ENCODE peak calls at places on chromosomes 6 and 20, in seven cellular contexts. T is endothelial cell of umbilical vein, B is HCT116, W is lower lobe of right lung, U is tibial nerve, K is endodermal cell, N is heart left ventricle. G is an unnamed sample.

GRCh38 chr6:79947191-79948173 is at the start of gene ELOVL4:
- DNase-seq in B (no peak), U (peak; percentile 19), N (peak; percentile 74), W (peak; percentile 47), K (peak; percentile 96), T (peak; percentile 62), G (peak; percentile 66)

GRCh38 chr6:133705071-133705470 is 183.8 kb upstream of the TCF21 start:
- DNase-seq in U (no peak), W (no peak), B (no peak), K (no peak), T (no peak), N (no peak), G (no peak)

GRCh38 chr6:158313989-158314388 is 1.7 kb downstream of the TULP4 start:
- DNase-seq in K (no peak), B (no peak), U (no peak), T (no peak), W (peak; percentile 57), N (no peak), G (no peak)

GRCh38 chr20:44087857-44088120 is 99.2 kb downstream of the JPH2 start:
- DNase-seq in T (no peak), N (no peak), W (no peak), U (no peak), B (no peak), K (no peak), G (no peak)

GRCh38 chr6:6858533-6858982 is 249.2 kb upstream of the RREB1 start:
- DNase-seq in N (no peak), K (no peak), T (no peak), W (no peak), U (no peak), B (no peak), G (no peak)

GRCh38 chr6:21666200-21666671 is 72.7 kb downstream of the SOX4 start:
- DNase-seq in N (no peak), T (peak; percentile 33), W (no peak), U (no peak), B (no peak), K (peak; percentile 90), G (peak; percentile 39)

GRCh38 chr6:52931351-52931750 is 21.9 kb upstream of the GSTA3 start:
- DNase-seq in T (no peak), U (no peak), W (peak; percentile 57), N (no peak), B (no peak), K (no peak), G (peak; percentile 31)

GRCh38 chr6:72760130-72760793 is 138.4 kb downstream of the KCNQ5 start:
- DNase-seq in T (peak; percentile 21), W (no peak), K (no peak), U (no peak), B (no peak), N (no peak), G (no peak)

GRCh38 chr6:161575508-161576254 is 301.8 kb upstream of the AGPAT4 start:
- DNase-seq in N (no peak), U (no peak), W (no peak), B (no peak), T (no peak), K (no peak), G (no peak)

GRCh38 chr6:118722820-118723526 is 71.6 kb upstream of the CEP85L start:
- DNase-seq in U (no peak), T (no peak), K (no peak), N (no peak), W (no peak), B (no peak), G (no peak)

GRCh38 chr6:116287668-116288282 is 8.0 kb upstream of the TSPYL1 start:
- DNase-seq in B (peak; percentile 51), W (no peak), K (no peak), T (peak; percentile 65), U (no peak), N (no peak), G (no peak)

GRCh38 chr20:4808872-4809271 is 87.2 kb downstream of the PRND start:
- DNase-seq in K (no peak), B (no peak), W (no peak), T (no peak), U (no peak), N (no peak), G (no peak)

GRCh38 chr6:16707101-16707783 is 54.0 kb downstream of the ATXN1 start:
- DNase-seq in W (no peak), T (peak; percentile 29), N (no peak), B (no peak), K (no peak), U (no peak), G (no peak)

GRCh38 chr20:51354191-51354768 is 188.2 kb downstream of the NFATC2 start:
- DNase-seq in W (no peak), U (no peak), K (no peak), N (no peak), B (no peak), T (peak; percentile 55), G (no peak)

GRCh38 chr20:57588596-57588995 is 27.7 kb downstream of the PCK1 start:
- DNase-seq in T (no peak), K (no peak), B (no peak), U (no peak), N (no peak), W (no peak), G (no peak)

GRCh38 chr20:46458891-46459750 is 52.7 kb upstream of the ELMO2 start:
- DNase-seq in B (no peak), T (no peak), N (no peak), U (no peak), W (peak; percentile 60), K (peak; percentile 96), G (peak; percentile 88)

GRCh38 chr20:12058201-12058600 is 140.5 kb downstream of the BTBD3 start:
- DNase-seq in K (no peak), T (no peak), U (no peak), W (no peak), B (no peak), N (no peak), G (no peak)

GRCh38 chr20:6768228-6769185 is 1.0 kb downstream of the BMP2 start:
- DNase-seq in K (peak; percentile 77), W (peak; percentile 50), T (peak; percentile 49), U (peak; percentile 20), B (no peak), N (peak; percentile 64), G (no peak)
- H3K27me3 ChIP-seq in K (no peaks in the 10 kb centered on the region), W (peaks cover 7% of the 10 kb centered on the region), T (no peaks in the 10 kb centered on the region), U (peaks cover 17% of the 10 kb centered on the region), B (no peaks in the 10 kb centered on the region), N (no peaks in the 10 kb centered on the region), G (peaks cover 12% of the 10 kb centered on the region)

DNA sequence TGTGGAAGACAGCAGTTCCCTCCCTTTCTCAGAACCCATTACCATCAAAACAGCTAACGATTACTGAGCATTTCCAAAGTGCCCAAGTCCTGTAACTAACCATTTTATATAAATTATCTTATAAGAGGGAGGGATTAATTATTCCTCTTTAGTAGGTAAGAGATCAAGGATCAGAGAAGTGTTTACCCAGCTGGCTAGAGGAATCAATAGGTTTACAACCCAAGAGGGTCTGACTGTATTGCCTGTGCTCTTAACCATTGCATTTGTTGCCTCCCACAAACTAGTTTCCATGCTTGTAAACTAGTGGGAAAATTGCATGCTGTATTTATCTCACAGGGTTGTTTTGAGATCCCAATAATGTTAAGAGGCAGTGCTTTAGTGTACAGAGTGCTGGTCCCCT is 3.7 kb upstream of the DBNDD2 start:
- DNase-seq in W (no peak), U (no peak), K (no peak), N (no peak), T (no peak), B (no peak), G (no peak)
- H3K27me3 ChIP-seq in W (no peaks in the 10 kb centered on the region), U (no peaks in the 10 kb centered on the region), K (no peaks in the 10 kb centered on the region), N (no peaks in the 10 kb centered on the region), T (peaks cover 6% of the 10 kb centered on the region), B (no peaks in the 10 kb centered on the region), G (peaks cover 3% of the 10 kb centered on the region)

GRCh38 chr6:92777146-92777740 is 642.1 kb downstream of the EPHA7 start:
- DNase-seq in T (peak; percentile 39), U (no peak), K (no peak), W (no peak), N (no peak), B (no peak), G (no peak)
- H3K27me3 ChIP-seq in T (no peaks in the 10 kb centered on the region), U (no peaks in the 10 kb centered on the region), K (peaks cover 8% of the 10 kb centered on the region), W (no peaks in the 10 kb centered on the region), N (no peaks in the 10 kb centered on the region), B (no peaks in the 10 kb centered on the region), G (no peaks in the 10 kb centered on the region)

GRCh38 chr20:63414720-63415417 is 53.7 kb upstream of the CHRNA4 start:
- DNase-seq in U (no peak), B (no peak), K (no peak), N (no peak), W (no peak), T (no peak), G (no peak)

GRCh38 chr20:63417213-63418120 is 55.0 kb downstream of the KCNQ2 start:
- DNase-seq in U (no peak), N (no peak), B (no peak), K (no peak), W (no peak), T (no peak), G (no peak)

GRCh38 chr20:63416631-63417030 is 55.5 kb upstream of the CHRNA4 start:
- DNase-seq in B (no peak), W (no peak), N (no peak), K (no peak), T (no peak), U (no peak), G (no peak)

GRCh38 chr20:63415418-63416108 is 54.4 kb upstream of the CHRNA4 start:
- DNase-seq in B (no peak), W (no peak), N (no peak), T (no peak), U (no peak), K (no peak), G (no peak)

GRCh38 chr20:63416109-63416430 is 54.9 kb upstream of the CHRNA4 start:
- DNase-seq in W (no peak), N (no peak), B (no peak), K (no peak), T (no peak), U (no peak), G (no peak)
- H3K27me3 ChIP-seq in W (peaks cover 42% of the 10 kb centered on the region), N (peaks cover 20% of the 10 kb centered on the region), B (no peaks in the 10 kb centered on the region), K (no peaks in the 10 kb centered on the region), T (no peaks in the 10 kb centered on the region), U (peaks cover 70% of the 10 kb centered on the region), G (no peaks in the 10 kb centered on the region)

GRCh38 chr20:62489186-62489939 is 13.6 kb upstream of the GATA5 start:
- DNase-seq in W (no peak), T (no peak), K (no peak), B (no peak), N (no peak), U (no peak), G (no peak)
- H3K27me3 ChIP-seq in W (peaks cover 42% of the 10 kb centered on the region), T (peaks cover 20% of the 10 kb centered on the region), K (no peaks in the 10 kb centered on the region), B (no peaks in the 10 kb centered on the region), N (peaks cover 8% of the 10 kb centered on the region), U (peaks cover 72% of the 10 kb centered on the region), G (no peaks in the 10 kb centered on the region)

GRCh38 chr20:40689943-40690835 is 1.2 kb upstream of the MAFB start:
- DNase-seq in U (peak; percentile 90), K (peak; percentile 98), N (peak; percentile 95), W (peak; percentile 96), B (peak; percentile 51), T (peak; percentile 81), G (no peak)

GRCh38 chr20:40689100-40689942 is at the start of gene MAFB:
- DNase-seq in B (no peak), K (peak; percentile 95), W (peak; percentile 96), T (peak; percentile 95), U (peak; percentile 91), N (peak; percentile 97), G (no peak)

GRCh38 chr20:40691566-40692239 is 2.7 kb upstream of the MAFB start:
- DNase-seq in U (no peak), K (peak; percentile 56), W (no peak), N (no peak), T (no peak), B (no peak), G (no peak)

GRCh38 chr20:40692240-40693011 is 3.4 kb upstream of the MAFB start:
- DNase-seq in T (no peak), N (peak; percentile 39), W (no peak), B (no peak), K (peak; percentile 70), U (no peak), G (no peak)

GRCh38 chr20:40690836-40691565 is 2.0 kb upstream of the MAFB start:
- DNase-seq in U (no peak), W (no peak), T (no peak), K (peak; percentile 65), B (no peak), N (peak; percentile 62), G (no peak)
- H3K27me3 ChIP-seq in U (peaks cover 38% of the 10 kb centered on the region), W (peaks cover 47% of the 10 kb centered on the region), T (peaks cover 60% of the 10 kb centered on the region), K (peaks cover 96% of the 10 kb centered on the region), B (peaks cover 24% of the 10 kb centered on the region), N (peaks cover 47% of the 10 kb centered on the region), G (peaks cover 80% of the 10 kb centered on the region)